ENCODE peak calls at places on chromosome 7, in ten cellular contexts. U is activated B cell treated with CpG ODN at 0.5 μM for 24 hours; P is neuronal stem cell; R is stimulated activated CD4-positive, alpha-beta T cell treated with anti-CD3 and anti-CD28 coated beads, Interleukin-4, amount 100 ng/mL, for 1 hour; E is T1000; M is NCI-H460; Z is GM19239; V is upper lobe of right lung; B is anterior cingulate cortex; Q is HEK293T. H is an unnamed sample.

GRCh38 chr7:44114586-44115310 is 8.6 kb downstream of the POLD2 start:
- DNase-seq in U (no peak), P (no peak), R (no peak), E (no peak), M (no peak), Z (no peak), V (no peak), B (peak; percentile 81), Q (no peak), H (no peak)

GRCh38 chr7:79319369-79319768 is 134.1 kb downstream of the MAGI2 start:
- DNase-seq in U (no peak), P (no peak), R (no peak), E (no peak), M (peak; percentile 27), Z (no peak), V (no peak), B (no peak), Q (no peak), H (no peak)

GRCh38 chr7:49327155-49327554 is 402.8 kb downstream of the CDC14C start:
- DNase-seq in U (no peak), P (no peak), R (no peak), E (no peak), M (no peak), Z (no peak), V (no peak), B (no peak), Q (no peak), H (peak; percentile 5)

GRCh38 chr7:154792436-154793055 is 210.4 kb downstream of the PAXIP1 start:
- DNase-seq in U (no peak), P (no peak), R (no peak), E (no peak), M (no peak), Z (no peak), V (no peak), B (no peak), Q (no peak), H (no peak)

GRCh38 chr7:74083928-74084721 is 521 bp downstream of the LIMK1 start:
- DNase-seq in U (no peak), P (no peak), R (peak; percentile 30), E (no peak), M (no peak), Z (peak; percentile 28), V (peak; percentile 83), B (no peak), Q (peak; percentile 51), H (peak; percentile 53)

GRCh38 chr7:46129831-46130230 is 208.8 kb upstream of the IGFBP3 start:
- DNase-seq in U (no peak), P (no peak), R (no peak), E (no peak), M (no peak), Z (no peak), V (no peak), B (no peak), Q (peak; percentile 11), H (no peak)

GRCh38 chr7:78018541-78019456 is 220.2 kb downstream of the PHTF2 start:
- DNase-seq in U (no peak), P (no peak), R (peak; percentile 15), E (no peak), M (no peak), Z (no peak), V (peak; percentile 69), B (no peak), Q (peak; percentile 28), H (no peak)

GRCh38 chr7:102943425-102944169 is 30.8 kb downstream of the LRRC17 start:
- DNase-seq in U (no peak), P (no peak), R (no peak), E (no peak), M (no peak), Z (no peak), V (no peak), B (no peak), Q (no peak), H (no peak)

GRCh38 chr7:42549866-42550485 is 313.0 kb upstream of the GLI3 start:
- DNase-seq in U (no peak), P (no peak), R (no peak), E (no peak), M (no peak), Z (no peak), V (no peak), B (no peak), Q (no peak), H (no peak)

GRCh38 chr7:79398145-79398749 is 55.2 kb downstream of the MAGI2 start:
- DNase-seq in U (no peak), P (no peak), R (no peak), E (no peak), M (no peak), Z (no peak), V (no peak), B (no peak), Q (no peak), H (no peak)

GRCh38 chr7:12107841-12108249 is 103.2 kb upstream of the TMEM106B start:
- DNase-seq in U (no peak), P (no peak), R (no peak), E (no peak), M (no peak), Z (no peak), V (no peak), B (no peak), Q (no peak), H (no peak)

GRCh38 chr7:29265208-29265923 is 70.8 kb downstream of the CHN2 start:
- DNase-seq in U (no peak), P (no peak), R (no peak), E (no peak), M (no peak), Z (no peak), V (no peak), B (no peak), Q (no peak), H (no peak)

GRCh38 chr7:130560972-130561371 is 69.1 kb downstream of the MEST start:
- DNase-seq in U (no peak), P (no peak), R (no peak), E (no peak), M (peak; percentile 40), Z (peak; percentile 36), V (no peak), B (no peak), Q (peak; percentile 23), H (no peak)

GRCh38 chr7:45076946-45077345 is 11.8 kb downstream of the NACAD start:
- DNase-seq in U (no peak), P (no peak), R (no peak), E (no peak), M (no peak), Z (no peak), V (no peak), B (no peak), Q (no peak), H (peak; percentile 30)

GRCh38 chr7:45714521-45714820 is 140.3 kb downstream of the ADCY1 start:
- DNase-seq in U (no peak), P (no peak), R (no peak), E (no peak), M (no peak), Z (no peak), V (peak; percentile 40), B (no peak), Q (no peak), H (no peak)

GRCh38 chr7:144821069-144821468 is 14.8 kb downstream of the TPK1 start:
- DNase-seq in U (no peak), P (no peak), R (no peak), E (no peak), M (no peak), Z (no peak), V (no peak), B (no peak), Q (no peak), H (no peak)

GRCh38 chr7:1986366-1987083 is 246.2 kb downstream of the MAD1L1 start:
- DNase-seq in U (no peak), P (no peak), R (no peak), E (no peak), M (no peak), Z (no peak), V (no peak), B (no peak), Q (no peak), H (peak; percentile 61)

GRCh38 chr7:32051128-32051527 is 19.1 kb downstream of the PDE1C start:
- DNase-seq in U (no peak), P (no peak), R (no peak), E (no peak), M (no peak), Z (no peak), V (no peak), B (no peak), Q (peak; percentile 20), H (no peak)

GRCh38 chr7:66246549-66247171 is 41.5 kb downstream of the TPST1 start:
- DNase-seq in U (no peak), P (no peak), R (no peak), E (no peak), M (no peak), Z (no peak), V (no peak), B (no peak), Q (no peak), H (no peak)

H was measured in left lung.